ENCODE peak calls at places on chromosome 4, in nine cellular contexts. T is body of pancreas, R is heart left ventricle, U is esophagus squamous epithelium, Y is A549, S is ovary, G is upper lobe of left lung, Z is tibial nerve, N is thyroid gland. H is an unnamed sample.

GRCh38 chr4:4308800-4309441 is 18.9 kb downstream of the ZBTB49 start:
- DNase-seq in S (no peak), T (no peak), G (no peak), U (no peak), Y (no peak), N (no peak), Z (no peak), R (no peak), H (no peak)

GRCh38 chr4:37726666-37727065 is 40.5 kb upstream of the RELL1 start:
- DNase-seq in G (no peak), S (no peak), U (no peak), N (no peak), Y (no peak), T (no peak), Z (no peak), R (no peak), H (no peak)

GRCh38 chr4:153371835-153372234 is 27.3 kb downstream of the MND1 start:
- DNase-seq in N (no peak), Y (no peak), U (no peak), S (no peak), Z (no peak), R (no peak), T (no peak), G (no peak), H (no peak)

GRCh38 chr4:6692806-6693205 is 872 bp upstream of the S100P start:
- DNase-seq in Y (no peak), R (no peak), N (no peak), Z (no peak), T (no peak), G (peak; percentile 67), U (no peak), S (no peak), H (no peak)

GRCh38 chr4:24644983-24645764 is 60.8 kb upstream of the DHX15 start:
- DNase-seq in N (no peak), U (no peak), G (no peak), Y (no peak), Z (no peak), S (no peak), T (no peak), R (no peak), H (no peak)

GRCh38 chr4:16598241-16599224 is 299.9 kb downstream of the LDB2 start:
- DNase-seq in G (no peak), S (no peak), N (no peak), U (no peak), R (no peak), T (no peak), Z (no peak), Y (peak; percentile 22), H (no peak)

GRCh38 chr4:24642941-24643628 is 58.7 kb upstream of the DHX15 start:
- DNase-seq in G (no peak), S (no peak), N (no peak), Z (no peak), Y (peak; percentile 67), R (no peak), T (no peak), U (no peak), H (no peak)

GRCh38 chr4:71389149-71389840 is 50.5 kb downstream of the SLC4A4 start:
- DNase-seq in T (peak; percentile 43), N (no peak), Z (peak; percentile 9), G (no peak), Y (peak; percentile 40), R (peak; percentile 19), U (no peak), S (no peak), H (no peak)

GRCh38 chr4:105234582-105234981 is 87.9 kb downstream of the TET2 start:
- DNase-seq in Z (no peak), N (no peak), T (no peak), U (no peak), R (no peak), G (no peak), Y (no peak), S (no peak), H (no peak)

GRCh38 chr4:84324850-84325249 is 174.2 kb downstream of the NKX6-1 start:
- DNase-seq in G (no peak), Y (no peak), S (no peak), T (no peak), R (no peak), Z (no peak), U (no peak), N (no peak), H (no peak)

GRCh38 chr4:124060261-124060918 is 652.1 kb downstream of the ANKRD50 start:
- DNase-seq in U (no peak), R (peak; percentile 53), Y (no peak), T (peak; percentile 38), Z (peak; percentile 76), S (peak; percentile 16), G (peak; percentile 47), N (peak; percentile 4), H (peak; percentile 79)

GRCh38 chr4:84691170-84691691 is 108.3 kb downstream of the CDS1 start:
- DNase-seq in T (no peak), G (no peak), R (no peak), Y (peak; percentile 31), Z (no peak), U (no peak), S (no peak), N (no peak), H (no peak)

GRCh38 chr4:165364452-165365080 is 14.2 kb upstream of the CPE start:
- DNase-seq in Z (no peak), T (no peak), N (no peak), Y (no peak), S (no peak), G (no peak), U (no peak), R (no peak), H (no peak)

GRCh38 chr4:738781-739280 is 33.2 kb downstream of the PCGF3 start:
- DNase-seq in N (no peak), S (no peak), U (no peak), G (no peak), Z (no peak), R (no peak), T (no peak), Y (no peak), H (no peak)

GRCh38 chr4:55169352-55169959 is 44.1 kb upstream of the KDR start:
- DNase-seq in S (no peak), T (no peak), U (no peak), N (no peak), Y (peak; percentile 13), Z (no peak), G (peak; percentile 42), R (no peak), H (no peak)

GRCh38 chr4:94516067-94516466 is 64.3 kb downstream of the PDLIM5 start:
- DNase-seq in S (no peak), G (no peak), U (no peak), Z (no peak), N (no peak), R (no peak), Y (peak; percentile 63), T (no peak), H (no peak)

GRCh38 chr4:88858752-88859151 is 161.1 kb upstream of the NAP1L5 start:
- DNase-seq in T (no peak), G (peak; percentile 25), Z (peak; percentile 11), S (no peak), Y (no peak), R (no peak), N (no peak), U (no peak), H (no peak)

GRCh38 chr4:7631288-7631633 is 196.5 kb upstream of the PSAPL1 start:
- DNase-seq in S (no peak), G (no peak), R (no peak), Y (no peak), U (no peak), T (no peak), N (no peak), Z (no peak), H (no peak)

GRCh38 chr4:52729586-52729985 is 21.6 kb downstream of the ERVMER34-1 start:
- DNase-seq in T (no peak), G (no peak), R (no peak), N (no peak), U (no peak), S (no peak), Z (no peak), Y (no peak), H (no peak)

DNA sequence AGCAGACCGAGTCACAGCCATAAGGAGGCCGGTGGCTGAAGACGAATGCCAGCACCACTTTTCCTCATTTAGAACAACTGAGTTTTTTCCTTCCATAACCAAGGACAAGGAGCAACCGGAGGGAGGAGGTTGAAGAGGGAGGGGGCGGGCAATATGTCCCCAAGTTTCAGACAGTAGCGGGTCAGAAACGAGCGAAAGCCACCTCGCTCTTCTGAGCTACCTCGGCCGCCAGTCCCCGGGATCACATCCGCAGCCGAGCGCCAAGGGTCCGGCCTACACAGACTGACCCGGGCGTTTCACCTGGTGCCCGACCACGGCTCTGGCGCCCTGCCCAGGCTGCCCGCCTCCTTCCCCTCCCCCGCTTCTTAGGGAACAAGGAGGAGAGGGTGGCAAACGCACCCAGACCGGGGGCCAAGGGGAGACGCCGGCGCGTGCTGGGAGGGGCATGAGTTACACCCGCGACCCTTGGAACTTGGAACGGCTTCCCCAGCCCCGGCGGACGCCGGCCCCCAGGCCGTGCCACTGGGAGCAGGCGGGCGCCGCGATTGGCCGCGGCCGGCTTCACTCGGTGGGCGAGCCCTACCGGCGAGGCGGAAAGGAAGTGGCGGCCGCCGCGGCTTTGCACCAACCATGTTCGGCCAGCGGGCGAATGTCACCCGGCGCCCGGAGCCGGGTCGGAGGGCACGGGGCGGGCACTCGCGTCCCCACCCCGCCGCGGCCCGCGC is 1.6 kb downstream of the IRF2 start:
- DNase-seq in T (peak; percentile 90), G (peak; percentile 88), R (peak; percentile 92), S (peak; percentile 77), Z (peak; percentile 53), N (peak; percentile 88), U (peak; percentile 30), Y (peak; percentile 70), H (peak; percentile 73)
- TF ChIP-seq POLR2A in T (peak; percentile 58), G (peak; percentile 74), R (peak; percentile 74), S (no peak), Z (peak; percentile 36), N (peak; percentile 80), U (peak; percentile 72), Y (peak; percentile 42), H (peak; percentile 40)

GRCh38 chr4:147916351-147916750 is 184.5 kb downstream of the ARHGAP10 start:
- DNase-seq in G (no peak), N (no peak), Z (no peak), S (no peak), Y (no peak), R (no peak), U (no peak), T (no peak), H (no peak)
- H3K27ac ChIP-seq in G (no peak overlapping the region), N (no peak overlapping the region), Z (no peak overlapping the region), S (no peak overlapping the region), Y (no peak overlapping the region), R (no peak overlapping the region), U (no peak overlapping the region), T (no peak overlapping the region), H (no peak overlapping the region)

GRCh38 chr4:1871471-1872021 is 353 bp downstream of the NSD2 start:
- DNase-seq in U (no peak), T (peak; percentile 38), Y (peak; percentile 38), R (peak; percentile 41), N (peak; percentile 32), S (peak; percentile 59), Z (no peak), G (no peak), H (peak; percentile 23)
- TF ChIP-seq POLR2A in U (no peak), T (no peak), Y (no peak), R (no peak), N (no peak), S (no peak), Z (no peak), G (no peak), H (no peak)

DNA sequence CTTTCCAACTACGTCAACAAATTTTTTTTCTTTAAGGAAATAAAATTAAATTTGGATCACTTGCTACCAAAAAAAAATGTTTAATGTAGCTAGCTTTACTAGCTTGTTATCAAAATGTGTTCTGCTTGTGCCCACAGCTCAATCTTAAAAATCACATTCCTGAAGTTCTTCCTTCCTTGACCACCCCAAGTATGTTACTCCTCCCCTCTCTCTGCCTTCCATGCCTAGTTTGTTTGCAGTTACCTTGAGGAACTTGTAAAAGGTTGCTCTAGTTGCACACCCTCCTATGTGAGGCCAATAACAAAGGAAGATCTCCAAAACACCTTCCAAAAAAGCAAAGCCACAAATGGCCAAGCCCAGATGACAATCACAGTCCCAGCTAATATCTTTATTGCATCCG is 19.6 kb upstream of the TMEM184C start:
- DNase-seq in U (no peak), Y (no peak), S (no peak), G (no peak), N (peak; percentile 11), Z (no peak), T (no peak), R (no peak), H (no peak)
- H3K27ac ChIP-seq in U (no peak overlapping the region), Y (no peak overlapping the region), S (no peak overlapping the region), G (no peak overlapping the region), N (peak overlapping the region; percentile 86), Z (no peak overlapping the region), T (peak overlapping the region; percentile 69), R (no peak overlapping the region), H (no peak overlapping the region)